ENCODE peak calls at places on chromosomes 1 and 21, in four cellular contexts. One of them, this sample, is unnamed.
A peak's percentile ranks its signal among the peaks of the same experiment; 100 is the strongest.

GRCh38 chr1:181033799-181034391 is at the start of gene MR1:
- DNase-seq in naive thymus-derived CD8-positive, alpha-beta T cell: peak; percentile 91
- DNase-seq in AG09309: peak; percentile 81
- DNase-seq in activated naive CD8-positive, alpha-beta T cell treated with anti-CD3 and anti-CD28 coated beads for 36 hours: peak; percentile 21
- DNase-seq in this sample: peak; percentile 70

GRCh38 chr1:35894183-35894582 is 11.2 kb downstream of the AGO1 start:
- DNase-seq in naive thymus-derived CD8-positive, alpha-beta T cell: no peak
- DNase-seq in AG09309: no peak
- DNase-seq in activated naive CD8-positive, alpha-beta T cell treated with anti-CD3 and anti-CD28 coated beads for 36 hours: no peak
- DNase-seq in this sample: no peak

GRCh38 chr21:45975017-45975595 is 6.5 kb upstream of the COL6A1 start:
- DNase-seq in naive thymus-derived CD8-positive, alpha-beta T cell: no peak
- DNase-seq in AG09309: no peak
- DNase-seq in activated naive CD8-positive, alpha-beta T cell treated with anti-CD3 and anti-CD28 coated beads for 36 hours: no peak
- DNase-seq in this sample: no peak

GRCh38 chr1:187551061-187551460 is 722.3 kb downstream of the PLA2G4A start:
- DNase-seq in naive thymus-derived CD8-positive, alpha-beta T cell: no peak
- DNase-seq in AG09309: no peak
- DNase-seq in activated naive CD8-positive, alpha-beta T cell treated with anti-CD3 and anti-CD28 coated beads for 36 hours: no peak
- DNase-seq in this sample: no peak

GRCh38 chr1:234550341-234551031 is 59.5 kb downstream of the IRF2BP2 start:
- DNase-seq in naive thymus-derived CD8-positive, alpha-beta T cell: no peak
- DNase-seq in AG09309: no peak
- DNase-seq in activated naive CD8-positive, alpha-beta T cell treated with anti-CD3 and anti-CD28 coated beads for 36 hours: no peak
- DNase-seq in this sample: no peak

GRCh38 chr1:110554871-110555801 is 36.2 kb upstream of the KCNA10 start:
- DNase-seq in naive thymus-derived CD8-positive, alpha-beta T cell: peak; percentile 59
- DNase-seq in AG09309: no peak
- DNase-seq in activated naive CD8-positive, alpha-beta T cell treated with anti-CD3 and anti-CD28 coated beads for 36 hours: peak; percentile 72
- DNase-seq in this sample: no peak

GRCh38 chr1:246753670-246754535 is 29.7 kb downstream of the SCCPDH start:
- DNase-seq in naive thymus-derived CD8-positive, alpha-beta T cell: peak; percentile 64
- DNase-seq in AG09309: peak; percentile 16
- DNase-seq in activated naive CD8-positive, alpha-beta T cell treated with anti-CD3 and anti-CD28 coated beads for 36 hours: peak; percentile 55
- DNase-seq in this sample: peak; percentile 24

GRCh38 chr1:156076609-156077429 is 5.4 kb downstream of the MEX3A start:
- DNase-seq in naive thymus-derived CD8-positive, alpha-beta T cell: no peak
- DNase-seq in AG09309: no peak
- DNase-seq in activated naive CD8-positive, alpha-beta T cell treated with anti-CD3 and anti-CD28 coated beads for 36 hours: no peak
- DNase-seq in this sample: no peak

GRCh38 chr21:37374026-37374425 is 7.5 kb downstream of the DYRK1A start:
- DNase-seq in naive thymus-derived CD8-positive, alpha-beta T cell: no peak
- DNase-seq in AG09309: no peak
- DNase-seq in activated naive CD8-positive, alpha-beta T cell treated with anti-CD3 and anti-CD28 coated beads for 36 hours: no peak
- DNase-seq in this sample: no peak

GRCh38 chr1:79797487-79797886 is 791.0 kb upstream of the ADGRL4 start:
- DNase-seq in naive thymus-derived CD8-positive, alpha-beta T cell: no peak
- DNase-seq in AG09309: no peak
- DNase-seq in activated naive CD8-positive, alpha-beta T cell treated with anti-CD3 and anti-CD28 coated beads for 36 hours: no peak
- DNase-seq in this sample: no peak

GRCh38 chr1:203486618-203487370 is 7.2 kb upstream of the OPTC start:
- DNase-seq in naive thymus-derived CD8-positive, alpha-beta T cell: no peak
- DNase-seq in AG09309: no peak
- DNase-seq in activated naive CD8-positive, alpha-beta T cell treated with anti-CD3 and anti-CD28 coated beads for 36 hours: no peak
- DNase-seq in this sample: no peak